ENCODE peak calls at places on chromosomes 4 and X, in eight cellular contexts. One of them, this sample, is unnamed.

GRCh38 chr4:54744487-54744886 is 86.7 kb downstream of the KIT start:
- DNase-seq in A549: no peak
- DNase-seq in astrocyte of the cerebellum: no peak
- DNase-seq in HepG2: no peak
- DNase-seq in GM06990: no peak
- DNase-seq in epithelial cell of esophagus: no peak
- DNase-seq in osteocyte: no peak
- DNase-seq in CD4-positive, alpha-beta T cell: no peak
- DNase-seq in this sample: no peak

GRCh38 chr4:82787342-82787741 is 11.3 kb downstream of the SCD5 start:
- DNase-seq in A549: no peak
- DNase-seq in astrocyte of the cerebellum: no peak
- DNase-seq in HepG2: no peak
- DNase-seq in GM06990: no peak
- DNase-seq in epithelial cell of esophagus: peak
- DNase-seq in osteocyte: peak
- DNase-seq in CD4-positive, alpha-beta T cell: no peak
- DNase-seq in this sample: no peak

GRCh38 chr4:90281956-90282355 is 154.8 kb downstream of the CCSER1 start:
- DNase-seq in A549: no peak
- DNase-seq in astrocyte of the cerebellum: no peak
- DNase-seq in HepG2: no peak
- DNase-seq in GM06990: no peak
- DNase-seq in epithelial cell of esophagus: no peak
- DNase-seq in osteocyte: no peak
- DNase-seq in CD4-positive, alpha-beta T cell: no peak
- DNase-seq in this sample: no peak

GRCh38 chrX:68462653-68463052 is 29.4 kb upstream of the OPHN1 start:
- DNase-seq in A549: peak
- DNase-seq in astrocyte of the cerebellum: peak
- DNase-seq in HepG2: no peak
- DNase-seq in GM06990: no peak
- DNase-seq in epithelial cell of esophagus: peak
- DNase-seq in osteocyte: no peak
- DNase-seq in CD4-positive, alpha-beta T cell: no peak
- DNase-seq in this sample: no peak

GRCh38 chrX:40007746-40008705 is 89.7 kb downstream of the BCOR start:
- DNase-seq in A549: no peak
- DNase-seq in astrocyte of the cerebellum: no peak
- DNase-seq in HepG2: no peak
- DNase-seq in GM06990: no peak
- DNase-seq in epithelial cell of esophagus: no peak
- DNase-seq in osteocyte: no peak
- DNase-seq in CD4-positive, alpha-beta T cell: no peak
- DNase-seq in this sample: no peak

GRCh38 chr4:83830138-83830537 is 294.2 kb downstream of the GPAT3 start:
- DNase-seq in A549: no peak
- DNase-seq in astrocyte of the cerebellum: no peak
- DNase-seq in HepG2: no peak
- DNase-seq in GM06990: no peak
- DNase-seq in epithelial cell of esophagus: no peak
- DNase-seq in osteocyte: no peak
- DNase-seq in CD4-positive, alpha-beta T cell: no peak
- DNase-seq in this sample: no peak

GRCh38 chrX:154373340-154374306 is 811 bp downstream of the FLNA start:
- DNase-seq in A549: peak
- DNase-seq in astrocyte of the cerebellum: peak
- DNase-seq in HepG2: peak
- DNase-seq in GM06990: no peak
- DNase-seq in epithelial cell of esophagus: peak
- DNase-seq in osteocyte: no peak
- DNase-seq in CD4-positive, alpha-beta T cell: peak
- DNase-seq in this sample: no peak

GRCh38 chrX:40867352-40867751 is 132.0 kb upstream of the MED14 start:
- DNase-seq in A549: peak
- DNase-seq in astrocyte of the cerebellum: no peak
- DNase-seq in HepG2: peak
- DNase-seq in GM06990: no peak
- DNase-seq in epithelial cell of esophagus: peak
- DNase-seq in osteocyte: no peak
- DNase-seq in CD4-positive, alpha-beta T cell: no peak
- DNase-seq in this sample: no peak

GRCh38 chrX:123581586-123581985 is 151.3 kb downstream of the THOC2 start:
- DNase-seq in A549: no peak
- DNase-seq in astrocyte of the cerebellum: no peak
- DNase-seq in HepG2: no peak
- DNase-seq in GM06990: no peak
- DNase-seq in epithelial cell of esophagus: no peak
- DNase-seq in osteocyte: no peak
- DNase-seq in CD4-positive, alpha-beta T cell: no peak
- DNase-seq in this sample: no peak

GRCh38 chrX:76148011-76148665 is 24.7 kb upstream of the PBDC1 start:
- DNase-seq in A549: no peak
- DNase-seq in astrocyte of the cerebellum: peak
- DNase-seq in HepG2: peak
- DNase-seq in GM06990: peak
- DNase-seq in epithelial cell of esophagus: peak
- DNase-seq in osteocyte: no peak
- DNase-seq in CD4-positive, alpha-beta T cell: no peak
- DNase-seq in this sample: no peak

GRCh38 chr4:101102114-101102752 is 245.1 kb downstream of the PPP3CA start:
- DNase-seq in A549: no peak
- DNase-seq in astrocyte of the cerebellum: peak
- DNase-seq in HepG2: no peak
- DNase-seq in GM06990: no peak
- DNase-seq in epithelial cell of esophagus: no peak
- DNase-seq in osteocyte: peak
- DNase-seq in CD4-positive, alpha-beta T cell: no peak
- DNase-seq in this sample: no peak

GRCh38 chr4:69718376-69719293 is 41.8 kb downstream of the SULT1B1 start:
- DNase-seq in A549: no peak
- DNase-seq in astrocyte of the cerebellum: peak
- DNase-seq in HepG2: no peak
- DNase-seq in GM06990: no peak
- DNase-seq in epithelial cell of esophagus: peak
- DNase-seq in osteocyte: no peak
- DNase-seq in CD4-positive, alpha-beta T cell: no peak
- DNase-seq in this sample: no peak

GRCh38 chr4:71141125-71141524 is 147.7 kb downstream of the DCK start:
- DNase-seq in A549: no peak
- DNase-seq in astrocyte of the cerebellum: no peak
- DNase-seq in HepG2: no peak
- DNase-seq in GM06990: no peak
- DNase-seq in epithelial cell of esophagus: no peak
- DNase-seq in osteocyte: no peak
- DNase-seq in CD4-positive, alpha-beta T cell: no peak
- DNase-seq in this sample: no peak

GRCh38 chr4:57037982-57038604 is 59.4 kb downstream of the POLR2B start:
- DNase-seq in A549: peak
- DNase-seq in astrocyte of the cerebellum: no peak
- DNase-seq in HepG2: peak
- DNase-seq in GM06990: peak
- DNase-seq in epithelial cell of esophagus: peak
- DNase-seq in osteocyte: no peak
- DNase-seq in CD4-positive, alpha-beta T cell: no peak
- DNase-seq in this sample: no peak

GRCh38 chrX:41722816-41723215 is 1.2 kb upstream of the GPR82 start:
- DNase-seq in A549: no peak
- DNase-seq in astrocyte of the cerebellum: no peak
- DNase-seq in HepG2: no peak
- DNase-seq in GM06990: no peak
- DNase-seq in epithelial cell of esophagus: peak
- DNase-seq in osteocyte: no peak
- DNase-seq in CD4-positive, alpha-beta T cell: no peak
- DNase-seq in this sample: no peak

GRCh38 chr4:32985256-32985655 is 2265.1 kb downstream of the PCDH7 start:
- DNase-seq in A549: no peak
- DNase-seq in astrocyte of the cerebellum: peak
- DNase-seq in HepG2: no peak
- DNase-seq in GM06990: no peak
- DNase-seq in epithelial cell of esophagus: peak
- DNase-seq in osteocyte: no peak
- DNase-seq in CD4-positive, alpha-beta T cell: no peak
- DNase-seq in this sample: no peak

GRCh38 chr4:186074189-186074588 is 5.2 kb downstream of the TLR3 start:
- DNase-seq in A549: no peak
- DNase-seq in astrocyte of the cerebellum: no peak
- DNase-seq in HepG2: no peak
- DNase-seq in GM06990: no peak
- DNase-seq in epithelial cell of esophagus: no peak
- DNase-seq in osteocyte: no peak
- DNase-seq in CD4-positive, alpha-beta T cell: no peak
- DNase-seq in this sample: no peak

GRCh38 chr4:150297861-150298474 is 219.7 kb downstream of the DCLK2 start:
- DNase-seq in A549: peak
- DNase-seq in astrocyte of the cerebellum: peak
- DNase-seq in HepG2: peak
- DNase-seq in GM06990: no peak
- DNase-seq in epithelial cell of esophagus: peak
- DNase-seq in osteocyte: no peak
- DNase-seq in CD4-positive, alpha-beta T cell: peak
- DNase-seq in this sample: peak

GRCh38 chr4:139666735-139667266 is 1.2 kb downstream of the MGST2 start:
- DNase-seq in A549: peak
- DNase-seq in astrocyte of the cerebellum: no peak
- DNase-seq in HepG2: peak
- DNase-seq in GM06990: no peak
- DNase-seq in epithelial cell of esophagus: peak
- DNase-seq in osteocyte: no peak
- DNase-seq in CD4-positive, alpha-beta T cell: no peak
- DNase-seq in this sample: no peak

GRCh38 chr4:109025471-109026076 is 262.7 kb upstream of the ETNPPL start:
- DNase-seq in A549: no peak
- DNase-seq in astrocyte of the cerebellum: no peak
- DNase-seq in HepG2: no peak
- DNase-seq in GM06990: no peak
- DNase-seq in epithelial cell of esophagus: no peak
- DNase-seq in osteocyte: no peak
- DNase-seq in CD4-positive, alpha-beta T cell: no peak
- DNase-seq in this sample: no peak

GRCh38 chr4:97548186-97548585 is 595.1 kb downstream of the STPG2 start:
- DNase-seq in A549: no peak
- DNase-seq in astrocyte of the cerebellum: no peak
- DNase-seq in HepG2: no peak
- DNase-seq in GM06990: no peak
- DNase-seq in epithelial cell of esophagus: no peak
- DNase-seq in osteocyte: no peak
- DNase-seq in CD4-positive, alpha-beta T cell: no peak
- DNase-seq in this sample: no peak

DNA sequence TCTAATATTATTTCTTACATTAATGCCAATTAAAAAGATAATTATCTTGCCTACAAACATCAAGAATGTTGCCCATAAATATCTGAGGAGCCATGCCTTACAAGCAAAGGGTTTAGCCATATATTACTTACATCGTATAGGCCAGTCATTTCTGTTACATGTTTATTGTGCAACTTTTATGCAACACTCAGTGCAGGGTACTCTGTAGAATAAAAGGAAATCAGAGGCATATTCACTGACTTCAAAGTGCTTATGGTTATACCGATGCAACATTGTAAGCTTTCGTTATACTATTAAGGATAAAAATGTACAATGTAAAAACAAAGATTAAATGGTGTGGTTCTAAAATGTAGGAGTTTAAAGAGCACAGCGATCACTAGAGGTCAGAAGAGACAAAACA is 315.9 kb downstream of the PCDH10 start:
- DNase-seq in A549: no peak
- DNase-seq in astrocyte of the cerebellum: no peak
- DNase-seq in HepG2: no peak
- DNase-seq in GM06990: no peak
- DNase-seq in epithelial cell of esophagus: peak
- DNase-seq in osteocyte: no peak
- DNase-seq in CD4-positive, alpha-beta T cell: no peak
- DNase-seq in this sample: no peak
- TF ChIP-seq CTCF in A549: no peak
- TF ChIP-seq CTCF in astrocyte of the cerebellum: no peak
- TF ChIP-seq CTCF in HepG2: no peak
- TF ChIP-seq CTCF in GM06990: no peak
- TF ChIP-seq CTCF in epithelial cell of esophagus: no peak
- TF ChIP-seq CTCF in osteocyte: no peak
- TF ChIP-seq CTCF in CD4-positive, alpha-beta T cell: no peak
- TF ChIP-seq CTCF in this sample: no peak

GRCh38 chr4:165060938-165061337 is 7.3 kb downstream of the TRIM75 start:
- DNase-seq in A549: no peak
- DNase-seq in astrocyte of the cerebellum: no peak
- DNase-seq in HepG2: no peak
- DNase-seq in GM06990: no peak
- DNase-seq in epithelial cell of esophagus: peak
- DNase-seq in osteocyte: no peak
- DNase-seq in CD4-positive, alpha-beta T cell: no peak
- DNase-seq in this sample: no peak
- TF ChIP-seq CTCF in A549: no peak
- TF ChIP-seq CTCF in astrocyte of the cerebellum: peak
- TF ChIP-seq CTCF in HepG2: no peak
- TF ChIP-seq CTCF in GM06990: peak
- TF ChIP-seq CTCF in epithelial cell of esophagus: peak
- TF ChIP-seq CTCF in osteocyte: peak
- TF ChIP-seq CTCF in CD4-positive, alpha-beta T cell: no peak
- TF ChIP-seq CTCF in this sample: peak

DNA sequence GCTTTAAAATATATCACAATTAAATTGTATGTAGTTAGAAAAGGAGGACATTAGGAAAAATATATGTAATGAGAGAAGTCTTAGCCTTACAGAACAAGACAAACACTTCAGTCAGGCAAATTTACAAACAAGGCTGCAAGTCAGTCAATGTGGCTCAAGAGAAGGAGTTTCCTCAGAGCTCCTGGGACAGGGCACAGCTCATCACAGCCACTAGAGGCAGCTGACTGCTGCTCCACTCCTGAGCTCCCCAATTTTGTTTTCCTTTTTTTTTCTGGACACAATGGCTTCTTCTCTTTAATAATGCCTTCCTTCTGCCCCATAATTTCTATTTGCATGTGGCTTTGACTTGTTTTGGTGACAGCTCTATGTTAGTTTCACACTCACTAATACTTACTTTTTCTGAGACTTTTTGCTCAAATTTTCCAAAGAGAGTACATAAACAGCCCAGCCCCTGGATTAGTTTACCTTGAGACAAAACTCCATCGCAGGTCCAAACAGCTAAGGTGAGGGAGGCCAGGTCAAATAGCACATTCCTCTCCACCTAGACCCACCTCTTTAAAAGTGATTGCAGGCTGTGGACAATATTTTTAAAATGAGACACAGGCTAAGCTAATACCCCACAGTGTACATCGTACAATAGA is 850.4 kb upstream of the FRG1 start:
- DNase-seq in A549: peak
- DNase-seq in astrocyte of the cerebellum: no peak
- DNase-seq in HepG2: peak
- DNase-seq in GM06990: no peak
- DNase-seq in epithelial cell of esophagus: peak
- DNase-seq in osteocyte: no peak
- DNase-seq in CD4-positive, alpha-beta T cell: no peak
- DNase-seq in this sample: no peak
- TF ChIP-seq CTCF in A549: peak
- TF ChIP-seq CTCF in astrocyte of the cerebellum: no peak
- TF ChIP-seq CTCF in HepG2: no peak
- TF ChIP-seq CTCF in GM06990: no peak
- TF ChIP-seq CTCF in epithelial cell of esophagus: peak
- TF ChIP-seq CTCF in osteocyte: peak
- TF ChIP-seq CTCF in CD4-positive, alpha-beta T cell: no peak
- TF ChIP-seq CTCF in this sample: no peak

GRCh38 chrX:117744958-117745357 is 371.7 kb downstream of the KLHL13 start:
- DNase-seq in A549: no peak
- DNase-seq in astrocyte of the cerebellum: no peak
- DNase-seq in HepG2: no peak
- DNase-seq in GM06990: no peak
- DNase-seq in epithelial cell of esophagus: no peak
- DNase-seq in osteocyte: no peak
- DNase-seq in CD4-positive, alpha-beta T cell: no peak
- DNase-seq in this sample: no peak

GRCh38 chrX:117743469-117744251 is 372.9 kb downstream of the KLHL13 start:
- DNase-seq in A549: peak
- DNase-seq in astrocyte of the cerebellum: no peak
- DNase-seq in HepG2: peak
- DNase-seq in GM06990: peak
- DNase-seq in epithelial cell of esophagus: peak
- DNase-seq in osteocyte: no peak
- DNase-seq in CD4-positive, alpha-beta T cell: no peak
- DNase-seq in this sample: no peak
- TF ChIP-seq CTCF in A549: no peak
- TF ChIP-seq CTCF in astrocyte of the cerebellum: peak
- TF ChIP-seq CTCF in HepG2: peak
- TF ChIP-seq CTCF in GM06990: peak
- TF ChIP-seq CTCF in epithelial cell of esophagus: peak
- TF ChIP-seq CTCF in osteocyte: no peak
- TF ChIP-seq CTCF in CD4-positive, alpha-beta T cell: no peak
- TF ChIP-seq CTCF in this sample: peak

This sample was measured in GM12864.